ENCODE peak calls at places on chromosomes 16 and 17, in four cellular contexts. N, A, F and P are unnamed samples.

GRCh38 chr17:81635431-81635830 is 1.5 kb downstream of the NPLOC4 start:
- DNase-seq in N (no peak), A (no peak), F (no peak), P (no peak)

GRCh38 chr16:70161350-70161749 is 12.2 kb upstream of the CLEC18C start:
- DNase-seq in F (no peak), N (no peak), A (no peak), P (no peak)

GRCh38 chr17:82297280-82297803 is 20.1 kb downstream of the CD7 start:
- DNase-seq in A (no peak), F (peak), N (no peak), P (no peak)

GRCh38 chr17:37671813-37672544 is 28.7 kb upstream of the DDX52 start:
- DNase-seq in A (no peak), F (peak), N (no peak), P (no peak)

GRCh38 chr17:33494156-33494555 is 201.1 kb upstream of the ASIC2 start:
- DNase-seq in F (peak), A (peak), N (no peak), P (no peak)

GRCh38 chr17:58536541-58536940 is 22.1 kb upstream of the MTMR4 start:
- DNase-seq in F (no peak), N (no peak), A (no peak), P (no peak)

GRCh38 chr16:75246504-75247205 is 4.8 kb downstream of the BCAR1 start:
- DNase-seq in A (no peak), N (no peak), F (peak), P (no peak)

GRCh38 chr17:49434821-49435581 is 20.3 kb upstream of the PHB1 start:
- DNase-seq in F (peak), A (peak), N (peak), P (peak)

GRCh38 chr16:73172621-73173312 is 124.8 kb upstream of the ZFHX3 start:
- DNase-seq in A (peak), N (peak), F (peak), P (no peak)

GRCh38 chr16:11498683-11499082 is 88.0 kb downstream of the LITAF start:
- DNase-seq in F (no peak), A (no peak), N (no peak), P (no peak)

GRCh38 chr16:11497329-11497805 is 89.4 kb downstream of the LITAF start:
- DNase-seq in F (peak), N (peak), A (peak), P (no peak)

GRCh38 chr16:11500720-11501346 is 85.9 kb downstream of the LITAF start:
- DNase-seq in F (no peak), N (no peak), A (no peak), P (no peak)

GRCh38 chr16:11497851-11498289 is 88.8 kb downstream of the LITAF start:
- DNase-seq in A (peak), N (no peak), F (peak), P (no peak)

GRCh38 chr16:11499295-11500089 is 87.2 kb downstream of the LITAF start:
- DNase-seq in N (no peak), A (peak), F (no peak), P (no peak)
- H4K8ac ChIP-seq in N (no peak), A (no peak), F (no peak), P (no peak)

GRCh38 chr17:42342242-42343008 is 45.8 kb downstream of the STAT3 start:
- DNase-seq in N (no peak), A (no peak), F (peak), P (no peak)
- H4K8ac ChIP-seq in N (no peak), A (no peak), F (no peak), P (no peak)

GRCh38 chr17:79508291-79508716 is 102.5 kb downstream of the RBFOX3 start:
- DNase-seq in N (no peak), F (no peak), A (no peak), P (no peak)
- H4K8ac ChIP-seq in N (no peak), F (no peak), A (no peak), P (peak)

GRCh38 chr17:35433075-35433894 is 985 bp upstream of the SLFN12 start:
- DNase-seq in F (peak), N (peak), A (peak), P (peak)
- H4K8ac ChIP-seq in F (peak), N (no peak), A (no peak), P (no peak)